ENCODE peak calls at places on chromosome 7, in eight cellular contexts. One of them, this sample, is unnamed.

GRCh38 chr7:76151932-76152331 is 49.8 kb upstream of the SRRM3 start:
- DNase-seq in EH: no peak
- DNase-seq in progenitor cell of endocrine pancreas: no peak
- DNase-seq in activated effector memory CD4-positive, alpha-beta T cell treated with anti-CD3 and anti-CD28 coated beads, Interleukin-2, amount 50 U/mL, for 16 hours: no peak
- DNase-seq in NCI-H1694 treated with DMSO at 0.1 percent for 48 hours: no peak
- DNase-seq in effector CD8-positive, alpha-beta T cell: no peak
- DNase-seq in brain pericyte: no peak
- DNase-seq in EL: no peak
- DNase-seq in this sample: no peak

GRCh38 chr7:69342154-69342884 is 256.0 kb upstream of the AUTS2 start:
- DNase-seq in EH: no peak
- DNase-seq in progenitor cell of endocrine pancreas: no peak
- DNase-seq in activated effector memory CD4-positive, alpha-beta T cell treated with anti-CD3 and anti-CD28 coated beads, Interleukin-2, amount 50 U/mL, for 16 hours: no peak
- DNase-seq in NCI-H1694 treated with DMSO at 0.1 percent for 48 hours: no peak
- DNase-seq in effector CD8-positive, alpha-beta T cell: no peak
- DNase-seq in brain pericyte: no peak
- DNase-seq in EL: no peak
- DNase-seq in this sample: no peak

GRCh38 chr7:116182023-116182422 is 28.3 kb upstream of the TES start:
- DNase-seq in EH: no peak
- DNase-seq in progenitor cell of endocrine pancreas: no peak
- DNase-seq in activated effector memory CD4-positive, alpha-beta T cell treated with anti-CD3 and anti-CD28 coated beads, Interleukin-2, amount 50 U/mL, for 16 hours: no peak
- DNase-seq in NCI-H1694 treated with DMSO at 0.1 percent for 48 hours: no peak
- DNase-seq in effector CD8-positive, alpha-beta T cell: no peak
- DNase-seq in brain pericyte: no peak
- DNase-seq in EL: no peak
- DNase-seq in this sample: no peak

GRCh38 chr7:1973321-1974251 is 259.2 kb downstream of the MAD1L1 start:
- DNase-seq in EH: no peak
- DNase-seq in progenitor cell of endocrine pancreas: no peak
- DNase-seq in activated effector memory CD4-positive, alpha-beta T cell treated with anti-CD3 and anti-CD28 coated beads, Interleukin-2, amount 50 U/mL, for 16 hours: peak; percentile 57
- DNase-seq in NCI-H1694 treated with DMSO at 0.1 percent for 48 hours: no peak
- DNase-seq in effector CD8-positive, alpha-beta T cell: no peak
- DNase-seq in brain pericyte: no peak
- DNase-seq in EL: no peak
- DNase-seq in this sample: no peak

GRCh38 chr7:12805518-12805928 is 118.1 kb downstream of the ARL4A start:
- DNase-seq in EH: no peak
- DNase-seq in progenitor cell of endocrine pancreas: no peak
- DNase-seq in activated effector memory CD4-positive, alpha-beta T cell treated with anti-CD3 and anti-CD28 coated beads, Interleukin-2, amount 50 U/mL, for 16 hours: no peak
- DNase-seq in NCI-H1694 treated with DMSO at 0.1 percent for 48 hours: no peak
- DNase-seq in effector CD8-positive, alpha-beta T cell: no peak
- DNase-seq in brain pericyte: no peak
- DNase-seq in EL: no peak
- DNase-seq in this sample: no peak

GRCh38 chr7:100219271-100219737 is 445 bp upstream of the PVRIG start:
- DNase-seq in EH: no peak
- DNase-seq in progenitor cell of endocrine pancreas: no peak
- DNase-seq in activated effector memory CD4-positive, alpha-beta T cell treated with anti-CD3 and anti-CD28 coated beads, Interleukin-2, amount 50 U/mL, for 16 hours: peak; percentile 72
- DNase-seq in NCI-H1694 treated with DMSO at 0.1 percent for 48 hours: no peak
- DNase-seq in effector CD8-positive, alpha-beta T cell: no peak
- DNase-seq in brain pericyte: no peak
- DNase-seq in EL: no peak
- DNase-seq in this sample: no peak

GRCh38 chr7:81616951-81617350 is 152.9 kb downstream of the HGF start:
- DNase-seq in EH: peak; percentile 73
- DNase-seq in progenitor cell of endocrine pancreas: no peak
- DNase-seq in activated effector memory CD4-positive, alpha-beta T cell treated with anti-CD3 and anti-CD28 coated beads, Interleukin-2, amount 50 U/mL, for 16 hours: no peak
- DNase-seq in NCI-H1694 treated with DMSO at 0.1 percent for 48 hours: no peak
- DNase-seq in effector CD8-positive, alpha-beta T cell: no peak
- DNase-seq in brain pericyte: peak; percentile 81
- DNase-seq in EL: peak; percentile 35
- DNase-seq in this sample: no peak

GRCh38 chr7:86201767-86202166 is 441.9 kb upstream of the GRM3 start:
- DNase-seq in EH: no peak
- DNase-seq in progenitor cell of endocrine pancreas: no peak
- DNase-seq in activated effector memory CD4-positive, alpha-beta T cell treated with anti-CD3 and anti-CD28 coated beads, Interleukin-2, amount 50 U/mL, for 16 hours: no peak
- DNase-seq in NCI-H1694 treated with DMSO at 0.1 percent for 48 hours: no peak
- DNase-seq in effector CD8-positive, alpha-beta T cell: no peak
- DNase-seq in brain pericyte: no peak
- DNase-seq in EL: no peak
- DNase-seq in this sample: no peak

GRCh38 chr7:128835790-128836641 is 5.8 kb downstream of the FLNC start:
- DNase-seq in EH: peak; percentile 65
- DNase-seq in progenitor cell of endocrine pancreas: no peak
- DNase-seq in activated effector memory CD4-positive, alpha-beta T cell treated with anti-CD3 and anti-CD28 coated beads, Interleukin-2, amount 50 U/mL, for 16 hours: no peak
- DNase-seq in NCI-H1694 treated with DMSO at 0.1 percent for 48 hours: no peak
- DNase-seq in effector CD8-positive, alpha-beta T cell: no peak
- DNase-seq in brain pericyte: no peak
- DNase-seq in EL: peak; percentile 25
- DNase-seq in this sample: no peak

GRCh38 chr7:51235593-51236313 is 80.9 kb downstream of the COBL start:
- DNase-seq in EH: no peak
- DNase-seq in progenitor cell of endocrine pancreas: no peak
- DNase-seq in activated effector memory CD4-positive, alpha-beta T cell treated with anti-CD3 and anti-CD28 coated beads, Interleukin-2, amount 50 U/mL, for 16 hours: no peak
- DNase-seq in NCI-H1694 treated with DMSO at 0.1 percent for 48 hours: no peak
- DNase-seq in effector CD8-positive, alpha-beta T cell: no peak
- DNase-seq in brain pericyte: no peak
- DNase-seq in EL: no peak
- DNase-seq in this sample: no peak

GRCh38 chr7:151207796-151208195 is 2.5 kb downstream of the H2BK1 start:
- DNase-seq in EH: no peak
- DNase-seq in progenitor cell of endocrine pancreas: no peak
- DNase-seq in activated effector memory CD4-positive, alpha-beta T cell treated with anti-CD3 and anti-CD28 coated beads, Interleukin-2, amount 50 U/mL, for 16 hours: no peak
- DNase-seq in NCI-H1694 treated with DMSO at 0.1 percent for 48 hours: no peak
- DNase-seq in effector CD8-positive, alpha-beta T cell: no peak
- DNase-seq in brain pericyte: no peak
- DNase-seq in EL: no peak
- DNase-seq in this sample: no peak

GRCh38 chr7:130593033-130593432 is 75.5 kb downstream of the COPG2 start:
- DNase-seq in EH: peak; percentile 2
- DNase-seq in progenitor cell of endocrine pancreas: no peak
- DNase-seq in activated effector memory CD4-positive, alpha-beta T cell treated with anti-CD3 and anti-CD28 coated beads, Interleukin-2, amount 50 U/mL, for 16 hours: no peak
- DNase-seq in NCI-H1694 treated with DMSO at 0.1 percent for 48 hours: no peak
- DNase-seq in effector CD8-positive, alpha-beta T cell: no peak
- DNase-seq in brain pericyte: no peak
- DNase-seq in EL: peak; percentile 1
- DNase-seq in this sample: no peak

GRCh38 chr7:46757006-46757405 is 824.9 kb downstream of the TNS3 start:
- DNase-seq in EH: no peak
- DNase-seq in progenitor cell of endocrine pancreas: no peak
- DNase-seq in activated effector memory CD4-positive, alpha-beta T cell treated with anti-CD3 and anti-CD28 coated beads, Interleukin-2, amount 50 U/mL, for 16 hours: no peak
- DNase-seq in NCI-H1694 treated with DMSO at 0.1 percent for 48 hours: no peak
- DNase-seq in effector CD8-positive, alpha-beta T cell: no peak
- DNase-seq in brain pericyte: no peak
- DNase-seq in EL: no peak
- DNase-seq in this sample: no peak

GRCh38 chr7:98225913-98226614 is 14.8 kb downstream of the BHLHA15 start:
- DNase-seq in EH: no peak
- DNase-seq in progenitor cell of endocrine pancreas: no peak
- DNase-seq in activated effector memory CD4-positive, alpha-beta T cell treated with anti-CD3 and anti-CD28 coated beads, Interleukin-2, amount 50 U/mL, for 16 hours: no peak
- DNase-seq in NCI-H1694 treated with DMSO at 0.1 percent for 48 hours: no peak
- DNase-seq in effector CD8-positive, alpha-beta T cell: no peak
- DNase-seq in brain pericyte: no peak
- DNase-seq in EL: no peak
- DNase-seq in this sample: no peak

GRCh38 chr7:142539901-142540300 is 209.4 kb upstream of the PRSS1 start:
- DNase-seq in EH: peak; percentile 83
- DNase-seq in progenitor cell of endocrine pancreas: no peak
- DNase-seq in activated effector memory CD4-positive, alpha-beta T cell treated with anti-CD3 and anti-CD28 coated beads, Interleukin-2, amount 50 U/mL, for 16 hours: no peak
- DNase-seq in NCI-H1694 treated with DMSO at 0.1 percent for 48 hours: no peak
- DNase-seq in effector CD8-positive, alpha-beta T cell: no peak
- DNase-seq in brain pericyte: no peak
- DNase-seq in EL: peak; percentile 82
- DNase-seq in this sample: no peak

GRCh38 chr7:131555565-131556054 is 818 bp downstream of the PODXL start:
- DNase-seq in EH: no peak
- DNase-seq in progenitor cell of endocrine pancreas: no peak
- DNase-seq in activated effector memory CD4-positive, alpha-beta T cell treated with anti-CD3 and anti-CD28 coated beads, Interleukin-2, amount 50 U/mL, for 16 hours: peak; percentile 65
- DNase-seq in NCI-H1694 treated with DMSO at 0.1 percent for 48 hours: no peak
- DNase-seq in effector CD8-positive, alpha-beta T cell: no peak
- DNase-seq in brain pericyte: no peak
- DNase-seq in EL: no peak
- DNase-seq in this sample: no peak

GRCh38 chr7:125654076-125654475 is 724.5 kb upstream of the POT1 start:
- DNase-seq in EH: no peak
- DNase-seq in progenitor cell of endocrine pancreas: no peak
- DNase-seq in activated effector memory CD4-positive, alpha-beta T cell treated with anti-CD3 and anti-CD28 coated beads, Interleukin-2, amount 50 U/mL, for 16 hours: no peak
- DNase-seq in NCI-H1694 treated with DMSO at 0.1 percent for 48 hours: no peak
- DNase-seq in effector CD8-positive, alpha-beta T cell: no peak
- DNase-seq in brain pericyte: no peak
- DNase-seq in EL: no peak
- DNase-seq in this sample: no peak

GRCh38 chr7:4631664-4632171 is 50.4 kb upstream of the FOXK1 start:
- DNase-seq in EH: peak; percentile 92
- DNase-seq in progenitor cell of endocrine pancreas: peak; percentile 22
- DNase-seq in activated effector memory CD4-positive, alpha-beta T cell treated with anti-CD3 and anti-CD28 coated beads, Interleukin-2, amount 50 U/mL, for 16 hours: no peak
- DNase-seq in NCI-H1694 treated with DMSO at 0.1 percent for 48 hours: peak; percentile 78
- DNase-seq in effector CD8-positive, alpha-beta T cell: no peak
- DNase-seq in brain pericyte: peak; percentile 70
- DNase-seq in EL: peak; percentile 88
- DNase-seq in this sample: peak; percentile 82

GRCh38 chr7:128092221-128092620 is 61.0 kb upstream of the LRRC4 start:
- DNase-seq in EH: no peak
- DNase-seq in progenitor cell of endocrine pancreas: no peak
- DNase-seq in activated effector memory CD4-positive, alpha-beta T cell treated with anti-CD3 and anti-CD28 coated beads, Interleukin-2, amount 50 U/mL, for 16 hours: no peak
- DNase-seq in NCI-H1694 treated with DMSO at 0.1 percent for 48 hours: no peak
- DNase-seq in effector CD8-positive, alpha-beta T cell: no peak
- DNase-seq in brain pericyte: no peak
- DNase-seq in EL: no peak
- DNase-seq in this sample: no peak

GRCh38 chr7:111863269-111863668 is 301.0 kb upstream of the IMMP2L start:
- DNase-seq in EH: no peak
- DNase-seq in progenitor cell of endocrine pancreas: no peak
- DNase-seq in activated effector memory CD4-positive, alpha-beta T cell treated with anti-CD3 and anti-CD28 coated beads, Interleukin-2, amount 50 U/mL, for 16 hours: no peak
- DNase-seq in NCI-H1694 treated with DMSO at 0.1 percent for 48 hours: no peak
- DNase-seq in effector CD8-positive, alpha-beta T cell: no peak
- DNase-seq in brain pericyte: no peak
- DNase-seq in EL: no peak
- DNase-seq in this sample: no peak

GRCh38 chr7:17108049-17108584 is 190.3 kb upstream of the AHR start:
- DNase-seq in EH: no peak
- DNase-seq in progenitor cell of endocrine pancreas: no peak
- DNase-seq in activated effector memory CD4-positive, alpha-beta T cell treated with anti-CD3 and anti-CD28 coated beads, Interleukin-2, amount 50 U/mL, for 16 hours: no peak
- DNase-seq in NCI-H1694 treated with DMSO at 0.1 percent for 48 hours: no peak
- DNase-seq in effector CD8-positive, alpha-beta T cell: no peak
- DNase-seq in brain pericyte: no peak
- DNase-seq in EL: no peak
- DNase-seq in this sample: no peak

GRCh38 chr7:44157116-44158059 is 16.3 kb upstream of the MYL7 start:
- DNase-seq in EH: no peak
- DNase-seq in progenitor cell of endocrine pancreas: no peak
- DNase-seq in activated effector memory CD4-positive, alpha-beta T cell treated with anti-CD3 and anti-CD28 coated beads, Interleukin-2, amount 50 U/mL, for 16 hours: peak; percentile 56
- DNase-seq in NCI-H1694 treated with DMSO at 0.1 percent for 48 hours: no peak
- DNase-seq in effector CD8-positive, alpha-beta T cell: no peak
- DNase-seq in brain pericyte: no peak
- DNase-seq in EL: no peak
- DNase-seq in this sample: no peak

GRCh38 chr7:115475774-115476407 is 554.0 kb downstream of the MDFIC start:
- DNase-seq in EH: no peak
- DNase-seq in progenitor cell of endocrine pancreas: no peak
- DNase-seq in activated effector memory CD4-positive, alpha-beta T cell treated with anti-CD3 and anti-CD28 coated beads, Interleukin-2, amount 50 U/mL, for 16 hours: peak; percentile 63
- DNase-seq in NCI-H1694 treated with DMSO at 0.1 percent for 48 hours: no peak
- DNase-seq in effector CD8-positive, alpha-beta T cell: no peak
- DNase-seq in brain pericyte: no peak
- DNase-seq in EL: no peak
- DNase-seq in this sample: peak; percentile 12

This sample was measured in NCI-H2171.